ENCODE peak calls at places on chromosomes 13 and 19, in eight cellular contexts. One of them, this sample, is unnamed.

GRCh38 chr19:36215276-36216171 is 618 bp downstream of the ZNF146 start:
- DNase-seq in RWPE1: no peak
- DNase-seq in activated CD8-positive, alpha-beta T cell treated with anti-CD3 and anti-CD28 coated beads for 36 hours: peak; percentile 68
- DNase-seq in foreskin fibroblast: no peak
- DNase-seq in progenitor cell of endocrine pancreas: no peak
- DNase-seq in Calu3: no peak
- DNase-seq in dorsolateral prefrontal cortex: no peak
- DNase-seq in PC-9: no peak
- DNase-seq in this sample: no peak

GRCh38 chr19:30602661-30603322 is 230.6 kb downstream of the ZNF536 start:
- DNase-seq in RWPE1: no peak
- DNase-seq in activated CD8-positive, alpha-beta T cell treated with anti-CD3 and anti-CD28 coated beads for 36 hours: no peak
- DNase-seq in foreskin fibroblast: no peak
- DNase-seq in progenitor cell of endocrine pancreas: no peak
- DNase-seq in Calu3: no peak
- DNase-seq in dorsolateral prefrontal cortex: no peak
- DNase-seq in PC-9: no peak
- DNase-seq in this sample: peak; percentile 53

GRCh38 chr13:102197193-102197592 is 204.7 kb downstream of the FGF14 start:
- DNase-seq in RWPE1: no peak
- DNase-seq in activated CD8-positive, alpha-beta T cell treated with anti-CD3 and anti-CD28 coated beads for 36 hours: peak; percentile 3
- DNase-seq in foreskin fibroblast: peak; percentile 30
- DNase-seq in progenitor cell of endocrine pancreas: no peak
- DNase-seq in Calu3: peak; percentile 6
- DNase-seq in dorsolateral prefrontal cortex: no peak
- DNase-seq in PC-9: no peak
- DNase-seq in this sample: no peak

GRCh38 chr19:5170329-5170745 is 170.3 kb downstream of the PTPRS start:
- DNase-seq in RWPE1: no peak
- DNase-seq in activated CD8-positive, alpha-beta T cell treated with anti-CD3 and anti-CD28 coated beads for 36 hours: peak; percentile 76
- DNase-seq in foreskin fibroblast: no peak
- DNase-seq in progenitor cell of endocrine pancreas: peak; percentile 36
- DNase-seq in Calu3: peak; percentile 26
- DNase-seq in dorsolateral prefrontal cortex: no peak
- DNase-seq in PC-9: no peak
- DNase-seq in this sample: peak; percentile 87

GRCh38 chr13:109088528-109088927 is 459.1 kb downstream of the MYO16 start:
- DNase-seq in RWPE1: no peak
- DNase-seq in activated CD8-positive, alpha-beta T cell treated with anti-CD3 and anti-CD28 coated beads for 36 hours: no peak
- DNase-seq in foreskin fibroblast: no peak
- DNase-seq in progenitor cell of endocrine pancreas: no peak
- DNase-seq in Calu3: no peak
- DNase-seq in dorsolateral prefrontal cortex: no peak
- DNase-seq in PC-9: no peak
- DNase-seq in this sample: no peak

GRCh38 chr19:33879818-33880575 is 83.3 kb downstream of the KCTD15 start:
- DNase-seq in RWPE1: no peak
- DNase-seq in activated CD8-positive, alpha-beta T cell treated with anti-CD3 and anti-CD28 coated beads for 36 hours: no peak
- DNase-seq in foreskin fibroblast: no peak
- DNase-seq in progenitor cell of endocrine pancreas: no peak
- DNase-seq in Calu3: no peak
- DNase-seq in dorsolateral prefrontal cortex: no peak
- DNase-seq in PC-9: no peak
- DNase-seq in this sample: no peak

GRCh38 chr13:113902956-113903355 is 39.1 kb upstream of the GAS6 start:
- DNase-seq in RWPE1: no peak
- DNase-seq in activated CD8-positive, alpha-beta T cell treated with anti-CD3 and anti-CD28 coated beads for 36 hours: no peak
- DNase-seq in foreskin fibroblast: no peak
- DNase-seq in progenitor cell of endocrine pancreas: no peak
- DNase-seq in Calu3: no peak
- DNase-seq in dorsolateral prefrontal cortex: peak; percentile 22
- DNase-seq in PC-9: no peak
- DNase-seq in this sample: peak; percentile 48

GRCh38 chr13:90272356-90272755 is 1075.1 kb upstream of the MIR17HG start:
- DNase-seq in RWPE1: peak; percentile 5
- DNase-seq in activated CD8-positive, alpha-beta T cell treated with anti-CD3 and anti-CD28 coated beads for 36 hours: no peak
- DNase-seq in foreskin fibroblast: no peak
- DNase-seq in progenitor cell of endocrine pancreas: no peak
- DNase-seq in Calu3: no peak
- DNase-seq in dorsolateral prefrontal cortex: no peak
- DNase-seq in PC-9: no peak
- DNase-seq in this sample: no peak

GRCh38 chr19:38851622-38852230 is 1.9 kb upstream of the HNRNPL start:
- DNase-seq in RWPE1: peak; percentile 91
- DNase-seq in activated CD8-positive, alpha-beta T cell treated with anti-CD3 and anti-CD28 coated beads for 36 hours: peak; percentile 94
- DNase-seq in foreskin fibroblast: peak; percentile 92
- DNase-seq in progenitor cell of endocrine pancreas: peak; percentile 87
- DNase-seq in Calu3: peak; percentile 99
- DNase-seq in dorsolateral prefrontal cortex: peak; percentile 92
- DNase-seq in PC-9: peak; percentile 73
- DNase-seq in this sample: peak; percentile 97

GRCh38 chr19:15421726-15422260 is 3.0 kb upstream of the AKAP8L start:
- DNase-seq in RWPE1: no peak
- DNase-seq in activated CD8-positive, alpha-beta T cell treated with anti-CD3 and anti-CD28 coated beads for 36 hours: no peak
- DNase-seq in foreskin fibroblast: no peak
- DNase-seq in progenitor cell of endocrine pancreas: no peak
- DNase-seq in Calu3: no peak
- DNase-seq in dorsolateral prefrontal cortex: peak; percentile 84
- DNase-seq in PC-9: no peak
- DNase-seq in this sample: no peak

GRCh38 chr19:17753976-17754375 is 2.7 kb downstream of the FCHO1 start:
- DNase-seq in RWPE1: no peak
- DNase-seq in activated CD8-positive, alpha-beta T cell treated with anti-CD3 and anti-CD28 coated beads for 36 hours: no peak
- DNase-seq in foreskin fibroblast: no peak
- DNase-seq in progenitor cell of endocrine pancreas: no peak
- DNase-seq in Calu3: no peak
- DNase-seq in dorsolateral prefrontal cortex: peak; percentile 95
- DNase-seq in PC-9: no peak
- DNase-seq in this sample: no peak

GRCh38 chr13:53254495-53254894 is 225.9 kb downstream of the OLFM4 start:
- DNase-seq in RWPE1: peak; percentile 4
- DNase-seq in activated CD8-positive, alpha-beta T cell treated with anti-CD3 and anti-CD28 coated beads for 36 hours: no peak
- DNase-seq in foreskin fibroblast: no peak
- DNase-seq in progenitor cell of endocrine pancreas: peak; percentile 20
- DNase-seq in Calu3: no peak
- DNase-seq in dorsolateral prefrontal cortex: no peak
- DNase-seq in PC-9: no peak
- DNase-seq in this sample: no peak

GRCh38 chr13:43669101-43669500 is 117.7 kb downstream of the ENOX1 start:
- DNase-seq in RWPE1: no peak
- DNase-seq in activated CD8-positive, alpha-beta T cell treated with anti-CD3 and anti-CD28 coated beads for 36 hours: no peak
- DNase-seq in foreskin fibroblast: no peak
- DNase-seq in progenitor cell of endocrine pancreas: no peak
- DNase-seq in Calu3: no peak
- DNase-seq in dorsolateral prefrontal cortex: no peak
- DNase-seq in PC-9: no peak
- DNase-seq in this sample: no peak

GRCh38 chr19:58319241-58319640 is 7.6 kb upstream of the ZSCAN22 start:
- DNase-seq in RWPE1: no peak
- DNase-seq in activated CD8-positive, alpha-beta T cell treated with anti-CD3 and anti-CD28 coated beads for 36 hours: no peak
- DNase-seq in foreskin fibroblast: no peak
- DNase-seq in progenitor cell of endocrine pancreas: no peak
- DNase-seq in Calu3: no peak
- DNase-seq in dorsolateral prefrontal cortex: no peak
- DNase-seq in PC-9: no peak
- DNase-seq in this sample: no peak

GRCh38 chr13:109985871-109986270 is 199.5 kb upstream of the IRS2 start:
- DNase-seq in RWPE1: no peak
- DNase-seq in activated CD8-positive, alpha-beta T cell treated with anti-CD3 and anti-CD28 coated beads for 36 hours: no peak
- DNase-seq in foreskin fibroblast: no peak
- DNase-seq in progenitor cell of endocrine pancreas: no peak
- DNase-seq in Calu3: no peak
- DNase-seq in dorsolateral prefrontal cortex: no peak
- DNase-seq in PC-9: no peak
- DNase-seq in this sample: no peak

DNA sequence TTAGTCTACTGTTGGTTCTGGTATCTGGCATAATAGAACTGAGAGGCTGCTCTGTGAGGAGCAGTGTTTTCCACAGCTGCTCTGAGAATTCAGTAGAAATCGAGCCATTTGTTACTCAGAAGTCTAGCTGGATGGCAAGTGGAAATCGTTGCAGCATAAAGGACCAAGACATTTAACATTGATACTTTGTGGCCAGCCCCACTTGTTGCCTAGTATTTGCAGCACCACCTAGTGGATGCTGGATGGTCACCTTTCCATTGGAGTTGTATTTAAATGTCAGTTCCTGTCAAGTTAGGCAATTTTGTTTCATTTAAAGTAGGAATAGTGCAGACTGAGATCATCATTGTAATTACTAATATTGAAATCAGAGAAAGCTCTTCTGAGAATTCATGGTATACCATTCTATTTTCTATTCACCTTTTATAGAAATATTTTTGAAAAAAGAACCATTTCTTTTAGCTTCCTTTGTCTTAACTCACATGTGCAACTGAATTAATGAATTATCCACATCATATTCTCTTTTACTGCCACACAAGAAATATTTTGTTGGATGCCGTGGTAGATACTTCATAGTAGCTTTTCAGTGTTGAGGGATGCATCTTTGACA is 64.6 kb downstream of the PDS5B start:
- DNase-seq in RWPE1: peak; percentile 25
- DNase-seq in activated CD8-positive, alpha-beta T cell treated with anti-CD3 and anti-CD28 coated beads for 36 hours: peak; percentile 82
- DNase-seq in foreskin fibroblast: peak; percentile 64
- DNase-seq in progenitor cell of endocrine pancreas: no peak
- DNase-seq in Calu3: peak; percentile 48
- DNase-seq in dorsolateral prefrontal cortex: no peak
- DNase-seq in PC-9: peak; percentile 46
- DNase-seq in this sample: no peak
- TF ChIP-seq CTCF in RWPE1: peak; percentile 65
- TF ChIP-seq CTCF in activated CD8-positive, alpha-beta T cell treated with anti-CD3 and anti-CD28 coated beads for 36 hours: peak; percentile 82
- TF ChIP-seq CTCF in foreskin fibroblast: peak; percentile 81
- TF ChIP-seq CTCF in progenitor cell of endocrine pancreas: peak; percentile 85
- TF ChIP-seq CTCF in Calu3: peak; percentile 20
- TF ChIP-seq CTCF in dorsolateral prefrontal cortex: peak; percentile 69
- TF ChIP-seq CTCF in PC-9: peak; percentile 74
- TF ChIP-seq CTCF in this sample: peak; percentile 69

GRCh38 chr13:46684287-46685001 is 112.5 kb downstream of the ESD start:
- DNase-seq in RWPE1: no peak
- DNase-seq in activated CD8-positive, alpha-beta T cell treated with anti-CD3 and anti-CD28 coated beads for 36 hours: no peak
- DNase-seq in foreskin fibroblast: no peak
- DNase-seq in progenitor cell of endocrine pancreas: no peak
- DNase-seq in Calu3: no peak
- DNase-seq in dorsolateral prefrontal cortex: no peak
- DNase-seq in PC-9: no peak
- DNase-seq in this sample: no peak
- TF ChIP-seq CTCF in RWPE1: no peak
- TF ChIP-seq CTCF in activated CD8-positive, alpha-beta T cell treated with anti-CD3 and anti-CD28 coated beads for 36 hours: no peak
- TF ChIP-seq CTCF in foreskin fibroblast: no peak
- TF ChIP-seq CTCF in progenitor cell of endocrine pancreas: peak; percentile 25
- TF ChIP-seq CTCF in Calu3: no peak
- TF ChIP-seq CTCF in dorsolateral prefrontal cortex: no peak
- TF ChIP-seq CTCF in PC-9: no peak
- TF ChIP-seq CTCF in this sample: no peak

GRCh38 chr13:38418286-38418685 is 68.6 kb downstream of the UFM1 start:
- DNase-seq in RWPE1: no peak
- DNase-seq in activated CD8-positive, alpha-beta T cell treated with anti-CD3 and anti-CD28 coated beads for 36 hours: no peak
- DNase-seq in foreskin fibroblast: no peak
- DNase-seq in progenitor cell of endocrine pancreas: no peak
- DNase-seq in Calu3: no peak
- DNase-seq in dorsolateral prefrontal cortex: no peak
- DNase-seq in PC-9: no peak
- DNase-seq in this sample: no peak

GRCh38 chr13:38417241-38417640 is 67.6 kb downstream of the UFM1 start:
- DNase-seq in RWPE1: peak; percentile 36
- DNase-seq in activated CD8-positive, alpha-beta T cell treated with anti-CD3 and anti-CD28 coated beads for 36 hours: no peak
- DNase-seq in foreskin fibroblast: no peak
- DNase-seq in progenitor cell of endocrine pancreas: no peak
- DNase-seq in Calu3: no peak
- DNase-seq in dorsolateral prefrontal cortex: no peak
- DNase-seq in PC-9: no peak
- DNase-seq in this sample: no peak

GRCh38 chr13:38419312-38419873 is 69.7 kb downstream of the UFM1 start:
- DNase-seq in RWPE1: no peak
- DNase-seq in activated CD8-positive, alpha-beta T cell treated with anti-CD3 and anti-CD28 coated beads for 36 hours: no peak
- DNase-seq in foreskin fibroblast: no peak
- DNase-seq in progenitor cell of endocrine pancreas: no peak
- DNase-seq in Calu3: no peak
- DNase-seq in dorsolateral prefrontal cortex: no peak
- DNase-seq in PC-9: no peak
- DNase-seq in this sample: no peak

GRCh38 chr13:38415233-38415632 is 65.6 kb downstream of the UFM1 start:
- DNase-seq in RWPE1: no peak
- DNase-seq in activated CD8-positive, alpha-beta T cell treated with anti-CD3 and anti-CD28 coated beads for 36 hours: peak; percentile 40
- DNase-seq in foreskin fibroblast: no peak
- DNase-seq in progenitor cell of endocrine pancreas: no peak
- DNase-seq in Calu3: no peak
- DNase-seq in dorsolateral prefrontal cortex: no peak
- DNase-seq in PC-9: no peak
- DNase-seq in this sample: no peak

DNA sequence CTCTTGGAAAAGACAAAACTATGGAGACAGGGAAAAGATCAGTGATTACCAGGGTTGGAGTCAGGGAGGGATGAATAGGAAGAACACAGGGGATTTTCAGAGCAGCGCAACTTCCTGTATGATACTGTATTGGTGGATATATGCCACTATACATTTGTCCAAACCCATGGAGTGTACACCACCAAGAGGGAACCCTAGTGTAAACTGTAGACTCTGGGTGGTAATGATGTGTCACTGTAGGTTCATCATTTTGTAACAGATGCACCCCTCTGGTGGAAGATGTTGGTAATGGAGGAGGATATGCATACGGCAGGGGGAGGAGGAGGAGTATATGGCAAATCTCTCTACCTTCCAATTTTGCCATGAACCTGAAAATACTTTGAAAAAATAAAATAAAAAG is 68.1 kb downstream of the UFM1 start:
- DNase-seq in RWPE1: peak; percentile 44
- DNase-seq in activated CD8-positive, alpha-beta T cell treated with anti-CD3 and anti-CD28 coated beads for 36 hours: peak; percentile 12
- DNase-seq in foreskin fibroblast: no peak
- DNase-seq in progenitor cell of endocrine pancreas: no peak
- DNase-seq in Calu3: peak; percentile 11
- DNase-seq in dorsolateral prefrontal cortex: no peak
- DNase-seq in PC-9: no peak
- DNase-seq in this sample: no peak
- TF ChIP-seq CTCF in RWPE1: no peak
- TF ChIP-seq CTCF in activated CD8-positive, alpha-beta T cell treated with anti-CD3 and anti-CD28 coated beads for 36 hours: peak; percentile 30
- TF ChIP-seq CTCF in foreskin fibroblast: peak; percentile 49
- TF ChIP-seq CTCF in progenitor cell of endocrine pancreas: no peak
- TF ChIP-seq CTCF in Calu3: peak; percentile 33
- TF ChIP-seq CTCF in dorsolateral prefrontal cortex: no peak
- TF ChIP-seq CTCF in PC-9: peak; percentile 43
- TF ChIP-seq CTCF in this sample: peak; percentile 16

GRCh38 chr13:57345526-57345925 is 178.5 kb downstream of the PRR20E start:
- DNase-seq in RWPE1: no peak
- DNase-seq in activated CD8-positive, alpha-beta T cell treated with anti-CD3 and anti-CD28 coated beads for 36 hours: no peak
- DNase-seq in foreskin fibroblast: no peak
- DNase-seq in progenitor cell of endocrine pancreas: no peak
- DNase-seq in Calu3: no peak
- DNase-seq in dorsolateral prefrontal cortex: no peak
- DNase-seq in PC-9: no peak
- DNase-seq in this sample: no peak

DNA sequence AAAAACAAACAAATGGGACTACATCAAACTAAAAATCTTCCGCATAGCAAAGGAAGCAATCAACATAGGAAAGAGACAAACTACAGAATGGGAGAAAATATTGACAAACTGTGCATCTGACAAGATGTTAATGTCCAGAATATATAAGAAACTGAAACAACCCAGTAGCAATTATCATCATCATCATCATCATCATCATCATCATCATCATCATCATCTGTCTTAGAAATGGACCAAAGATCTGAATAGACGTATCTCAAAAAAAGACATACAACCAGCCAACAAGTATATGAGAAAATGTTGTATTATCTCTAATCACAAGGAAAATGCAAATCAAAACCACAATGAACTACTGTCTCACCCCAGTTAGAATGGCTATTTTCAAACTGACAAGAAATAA is 173.9 kb downstream of the PRR20E start:
- DNase-seq in RWPE1: no peak
- DNase-seq in activated CD8-positive, alpha-beta T cell treated with anti-CD3 and anti-CD28 coated beads for 36 hours: no peak
- DNase-seq in foreskin fibroblast: no peak
- DNase-seq in progenitor cell of endocrine pancreas: no peak
- DNase-seq in Calu3: no peak
- DNase-seq in dorsolateral prefrontal cortex: no peak
- DNase-seq in PC-9: no peak
- DNase-seq in this sample: no peak
- TF ChIP-seq CTCF in RWPE1: no peak
- TF ChIP-seq CTCF in activated CD8-positive, alpha-beta T cell treated with anti-CD3 and anti-CD28 coated beads for 36 hours: no peak
- TF ChIP-seq CTCF in foreskin fibroblast: no peak
- TF ChIP-seq CTCF in progenitor cell of endocrine pancreas: no peak
- TF ChIP-seq CTCF in Calu3: no peak
- TF ChIP-seq CTCF in dorsolateral prefrontal cortex: no peak
- TF ChIP-seq CTCF in PC-9: no peak
- TF ChIP-seq CTCF in this sample: no peak

This sample was measured in osteocyte.